ENCODE peak calls at places on chromosomes 3 and 15, in eight cellular contexts. D is Panc1, H is ovary, I is HCT116, K is AG04449, G is Caco-2, M is fibroblast of lung, T is pancreas. X is an unnamed sample.

GRCh38 chr3:122930371-122930997 is 97.1 kb downstream of the SEMA5B start:
- DNase-seq in D (no peak), H (no peak), I (no peak), K (no peak), G (no peak), M (no peak), T (no peak), X (no peak)

GRCh38 chr3:192494176-192494575 is 233.2 kb downstream of the FGF12 start:
- DNase-seq in D (no peak), H (no peak), I (no peak), K (no peak), G (no peak), M (no peak), T (no peak), X (peak)

GRCh38 chr3:144294659-144295538 is 323.3 kb downstream of the DIPK2A start:
- DNase-seq in D (no peak), H (no peak), I (no peak), K (no peak), G (no peak), M (no peak), T (no peak), X (no peak)

GRCh38 chr3:53236112-53236841 is 19.5 kb downstream of the TKT start:
- DNase-seq in D (no peak), H (peak), I (peak), K (peak), G (no peak), M (peak), T (no peak), X (peak)

GRCh38 chr15:66023322-66023972 is 154.2 kb downstream of the RAB11A start:
- DNase-seq in D (no peak), H (no peak), I (no peak), K (no peak), G (no peak), M (peak), T (no peak), X (no peak)

GRCh38 chr3:10551821-10552630 is 46.6 kb upstream of the ATP2B2 start:
- DNase-seq in D (no peak), H (no peak), I (peak), K (no peak), G (no peak), M (peak), T (no peak), X (no peak)

GRCh38 chr3:71130516-71131384 is 452.8 kb downstream of the FOXP1 start:
- DNase-seq in D (no peak), H (peak), I (no peak), K (no peak), G (peak), M (peak), T (no peak), X (peak)

GRCh38 chr3:1092061-1092460 is 763 bp upstream of the CNTN6 start:
- DNase-seq in D (no peak), H (no peak), I (no peak), K (no peak), G (no peak), M (peak), T (no peak), X (no peak)

GRCh38 chr3:179464296-179465092 is 13.2 kb upstream of the GNB4 start:
- DNase-seq in D (no peak), H (no peak), I (no peak), K (no peak), G (no peak), M (no peak), T (no peak), X (no peak)

GRCh38 chr3:161893972-161894371 is 397.4 kb downstream of the OTOL1 start:
- DNase-seq in D (no peak), H (no peak), I (no peak), K (no peak), G (no peak), M (peak), T (no peak), X (peak)

GRCh38 chr15:25863067-25863967 is at the start of gene ATP10A:
- DNase-seq in D (no peak), H (no peak), I (no peak), K (no peak), G (no peak), M (peak), T (no peak), X (peak)

GRCh38 chr3:194344012-194344411 is 7.1 kb downstream of the CPN2 start:
- DNase-seq in D (no peak), H (peak), I (peak), K (no peak), G (peak), M (peak), T (no peak), X (peak)

GRCh38 chr3:10753964-10754363 is 62.1 kb upstream of the SLC6A11 start:
- DNase-seq in D (no peak), H (peak), I (no peak), K (no peak), G (peak), M (peak), T (no peak), X (peak)

GRCh38 chr15:76905855-76906254 is 715 bp upstream of the SCAPER start:
- DNase-seq in D (no peak), H (no peak), I (no peak), K (no peak), G (peak), M (no peak), T (no peak), X (no peak)

GRCh38 chr15:76901965-76902364 is 3.2 kb downstream of the SCAPER start:
- DNase-seq in D (no peak), H (no peak), I (no peak), K (no peak), G (no peak), M (no peak), T (no peak), X (no peak)

GRCh38 chr15:76904461-76905012 is 603 bp downstream of the SCAPER start:
- DNase-seq in D (no peak), H (peak), I (no peak), K (no peak), G (peak), M (peak), T (no peak), X (peak)

GRCh38 chr15:76903251-76903681 is 1.9 kb downstream of the SCAPER start:
- DNase-seq in D (peak), H (no peak), I (peak), K (no peak), G (no peak), M (peak), T (no peak), X (peak)

GRCh38 chr15:76905013-76905839 is at the start of gene SCAPER:
- DNase-seq in D (peak), H (peak), I (peak), K (no peak), G (peak), M (peak), T (peak), X (peak)
- TF ChIP-seq CTCF in D (no peak), H (no peak), I (no peak), K (no peak), G (no peak), M (no peak), T (no peak), X (no peak)

GRCh38 chr15:48897144-48897814 is 19.3 kb downstream of the EID1 start:
- DNase-seq in D (no peak), H (no peak), I (no peak), K (no peak), G (no peak), M (peak), T (no peak), X (peak)
- H3K4me3 ChIP-seq in D (no peak), H (no peak), I (no peak), K (peak), G (no peak), M (no peak), T (no peak), X (peak)

GRCh38 chr3:100089802-100090668 is 24.3 kb downstream of the FILIP1L start:
- DNase-seq in D (no peak), H (no peak), I (peak), K (no peak), G (peak), M (peak), T (no peak), X (peak)
- TF ChIP-seq CTCF in D (peak), H (no peak), I (peak), K (peak), G (peak), M (peak), T (no peak), X (peak)

GRCh38 chr3:187104342-187104741 is 35.0 kb downstream of the RPL39L start:
- DNase-seq in D (no peak), H (no peak), I (no peak), K (no peak), G (no peak), M (no peak), T (no peak), X (no peak)

GRCh38 chr3:187104956-187105355 is 34.3 kb downstream of the RPL39L start:
- DNase-seq in D (no peak), H (no peak), I (no peak), K (no peak), G (no peak), M (peak), T (no peak), X (peak)

GRCh38 chr3:187101184-187102072 is 37.9 kb downstream of the RPL39L start:
- DNase-seq in D (no peak), H (peak), I (no peak), K (no peak), G (no peak), M (peak), T (peak), X (peak)

GRCh38 chr3:187103251-187103650 is 36.0 kb downstream of the RPL39L start:
- DNase-seq in D (no peak), H (no peak), I (no peak), K (no peak), G (no peak), M (no peak), T (no peak), X (no peak)

GRCh38 chr3:187102073-187102634 is 37.1 kb downstream of the RPL39L start:
- DNase-seq in D (no peak), H (no peak), I (no peak), K (no peak), G (no peak), M (no peak), T (no peak), X (no peak)
- H3K4me3 ChIP-seq in D (no peak), H (peak), I (peak), K (peak), G (no peak), M (peak), T (no peak), X (peak)

GRCh38 chr15:101272584-101272983 is 4.7 kb downstream of the SELENOS start:
- DNase-seq in D (no peak), H (no peak), I (no peak), K (no peak), G (no peak), M (no peak), T (no peak), X (no peak)

GRCh38 chr15:101266787-101267186 is 10.5 kb downstream of the SELENOS start:
- DNase-seq in D (no peak), H (no peak), I (no peak), K (no peak), G (no peak), M (no peak), T (no peak), X (no peak)

GRCh38 chr15:101267320-101268104 is 9.8 kb downstream of the SELENOS start:
- DNase-seq in D (no peak), H (no peak), I (no peak), K (peak), G (no peak), M (peak), T (peak), X (peak)

GRCh38 chr15:101266034-101266433 is 11.3 kb downstream of the SELENOS start:
- DNase-seq in D (no peak), H (no peak), I (no peak), K (no peak), G (no peak), M (peak), T (no peak), X (peak)

DNA sequence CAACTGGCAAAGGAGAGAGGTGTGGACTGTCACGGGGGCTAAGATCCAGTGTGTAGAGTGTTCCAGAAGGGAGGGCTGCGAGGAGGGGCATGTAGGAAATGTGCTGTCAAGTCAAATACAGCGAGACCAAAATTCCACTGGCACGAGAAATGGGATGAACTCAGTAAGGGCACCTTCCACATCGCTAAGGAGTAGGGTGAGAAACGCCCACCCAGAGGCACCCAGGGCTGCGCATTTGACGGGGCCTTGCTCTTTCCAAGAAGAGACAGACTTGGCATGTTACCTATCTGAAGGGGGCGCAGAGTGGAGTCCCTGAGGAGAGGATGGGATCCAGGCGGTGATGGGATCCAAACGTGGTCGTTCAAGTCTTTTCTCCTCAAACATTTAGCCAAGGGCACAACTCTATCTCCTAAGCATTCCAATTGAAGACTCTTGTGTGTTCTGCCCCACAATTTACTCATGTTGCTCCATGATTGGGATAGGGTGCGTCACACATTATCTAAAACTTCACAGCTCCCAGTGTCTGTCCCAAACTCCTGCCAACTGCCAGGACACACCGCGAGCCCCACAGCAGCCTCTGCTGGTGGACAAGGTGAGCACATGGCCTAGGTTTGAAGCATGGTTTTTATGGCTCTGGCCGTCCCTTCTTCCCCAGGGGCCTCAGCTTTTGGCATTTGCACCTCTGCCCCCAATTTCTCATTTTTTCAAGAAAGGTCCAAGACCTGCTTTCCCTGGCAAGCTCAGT is 7.6 kb downstream of the SELENOS start:
- DNase-seq in D (no peak), H (no peak), I (no peak), K (no peak), G (no peak), M (peak), T (no peak), X (peak)
- TF ChIP-seq CTCF in D (no peak), H (no peak), I (peak), K (peak), G (peak), M (peak), T (no peak), X (peak)

GRCh38 chr15:52789008-52789600 is 1.0 kb downstream of the ONECUT1 start:
- DNase-seq in D (no peak), H (no peak), I (no peak), K (no peak), G (no peak), M (no peak), T (peak), X (no peak)
- H3K4me3 ChIP-seq in D (peak), H (no peak), I (no peak), K (no peak), G (peak), M (no peak), T (peak), X (no peak)

GRCh38 chr3:30702521-30703404 is 96.4 kb downstream of the TGFBR2 start:
- DNase-seq in D (no peak), H (no peak), I (no peak), K (no peak), G (no peak), M (no peak), T (no peak), X (no peak)

GRCh38 chr3:30699927-30700326 is 93.5 kb downstream of the TGFBR2 start:
- DNase-seq in D (no peak), H (no peak), I (no peak), K (no peak), G (no peak), M (no peak), T (no peak), X (no peak)

GRCh38 chr3:30700702-30701321 is 94.4 kb downstream of the TGFBR2 start:
- DNase-seq in D (no peak), H (no peak), I (no peak), K (no peak), G (no peak), M (no peak), T (no peak), X (no peak)

GRCh38 chr3:30704931-30705890 is 98.8 kb downstream of the TGFBR2 start:
- DNase-seq in D (no peak), H (no peak), I (no peak), K (no peak), G (no peak), M (no peak), T (no peak), X (no peak)

GRCh38 chr3:30702038-30702437 is 95.6 kb downstream of the TGFBR2 start:
- DNase-seq in D (no peak), H (no peak), I (no peak), K (no peak), G (no peak), M (no peak), T (no peak), X (no peak)
- TF ChIP-seq CTCF in D (no peak), H (no peak), I (no peak), K (no peak), G (no peak), M (no peak), T (no peak), X (no peak)

GRCh38 chr15:56202737-56203136 is 40.9 kb downstream of the RFX7 start:
- DNase-seq in D (no peak), H (no peak), I (no peak), K (no peak), G (no peak), M (no peak), T (no peak), X (no peak)
- H3K4me3 ChIP-seq in D (no peak), H (no peak), I (no peak), K (no peak), G (no peak), M (no peak), T (no peak), X (no peak)